ENCODE peak calls at places on chromosomes 2 and 18, in seven cellular contexts. R is prostate gland, D is psoas muscle, G is Peyer's patch, Q is tibial artery, V is hepatocyte, F is adrenal gland. N is an unnamed sample.

GRCh38 chr2:23289671-23290070 is 95.3 kb upstream of the KLHL29 start:
- DNase-seq in R (no peak), D (no peak), F (no peak), Q (no peak), V (no peak), G (no peak), N (no peak)

GRCh38 chr2:233917146-233917545 is at the start of gene TRPM8:
- DNase-seq in G (no peak), Q (no peak), F (no peak), R (no peak), V (no peak), D (no peak), N (no peak)

GRCh38 chr18:7657050-7657449 is 89.9 kb downstream of the PTPRM start:
- DNase-seq in G (no peak), Q (no peak), D (no peak), F (peak), R (no peak), V (no peak), N (no peak)

GRCh38 chr18:49406863-49407262 is 53.6 kb downstream of the DYM start:
- DNase-seq in Q (no peak), V (no peak), D (no peak), G (no peak), F (no peak), R (no peak), N (no peak)

GRCh38 chr2:98548920-98549818 is 59.1 kb downstream of the COA5 start:
- DNase-seq in F (no peak), G (no peak), R (no peak), D (no peak), Q (peak), V (no peak), N (peak)

GRCh38 chr18:62788891-62789290 is 73.5 kb downstream of the PHLPP1 start:
- DNase-seq in D (no peak), Q (no peak), F (no peak), R (peak), G (no peak), V (peak), N (peak)

GRCh38 chr18:49697757-49698595 is 115.4 kb downstream of the ACAA2 start:
- DNase-seq in R (no peak), V (no peak), D (peak), Q (no peak), G (no peak), F (no peak), N (no peak)

GRCh38 chr2:37000273-37000780 is 34.0 kb upstream of the STRN start:
- DNase-seq in G (no peak), D (no peak), F (no peak), Q (no peak), V (peak), R (no peak), N (no peak)

GRCh38 chr2:128437181-128437520 is 118.5 kb upstream of the HS6ST1 start:
- DNase-seq in D (no peak), V (no peak), R (no peak), F (no peak), G (peak), Q (peak), N (no peak)

GRCh38 chr2:73020306-73020656 is 51.2 kb downstream of the SFXN5 start:
- DNase-seq in R (no peak), G (no peak), V (no peak), F (no peak), Q (no peak), D (no peak), N (no peak)

GRCh38 chr2:45170191-45170975 is 161.1 kb upstream of the SIX2 start:
- DNase-seq in F (no peak), R (no peak), G (no peak), V (no peak), D (no peak), Q (no peak), N (no peak)

GRCh38 chr2:217074576-217075224 is 214.8 kb upstream of the TNP1 start:
- DNase-seq in Q (no peak), R (no peak), D (no peak), V (no peak), G (no peak), F (no peak), N (no peak)

GRCh38 chr2:199455533-199456382 is 2.0 kb downstream of the SATB2 start:
- DNase-seq in R (no peak), G (peak), D (peak), F (peak), Q (no peak), V (peak), N (peak)

GRCh38 chr2:45168731-45169338 is 159.6 kb upstream of the SIX2 start:
- DNase-seq in D (peak), F (no peak), G (no peak), Q (no peak), V (no peak), R (no peak), N (no peak)

GRCh38 chr18:58496937-58497336 is 132.0 kb downstream of the ALPK2 start:
- DNase-seq in G (no peak), R (no peak), D (no peak), V (no peak), F (no peak), Q (no peak), N (no peak)

GRCh38 chr18:42052137-42052708 is 97.2 kb downstream of the PIK3C3 start:
- DNase-seq in D (no peak), R (no peak), F (no peak), Q (no peak), V (peak), G (no peak), N (no peak)

GRCh38 chr18:9433616-9434239 is 41.6 kb upstream of the RALBP1 start:
- DNase-seq in V (no peak), G (no peak), F (no peak), D (no peak), Q (no peak), R (no peak), N (no peak)

GRCh38 chr2:54561795-54562592 is 105.9 kb downstream of the SPTBN1 start:
- DNase-seq in F (no peak), V (no peak), R (no peak), D (no peak), G (no peak), Q (no peak), N (no peak)

GRCh38 chr2:54558976-54559410 is 102.9 kb downstream of the SPTBN1 start:
- DNase-seq in D (no peak), R (no peak), Q (no peak), F (no peak), V (no peak), G (no peak), N (no peak)

GRCh38 chr2:54559593-54560145 is 103.5 kb downstream of the SPTBN1 start:
- DNase-seq in R (peak), G (no peak), F (peak), D (no peak), Q (peak), V (peak), N (no peak)

GRCh38 chr2:54561010-54561409 is 104.9 kb downstream of the SPTBN1 start:
- DNase-seq in Q (no peak), G (no peak), V (no peak), F (no peak), D (no peak), R (no peak), N (no peak)

GRCh38 chr2:54560146-54560881 is 104.2 kb downstream of the SPTBN1 start:
- DNase-seq in F (peak), V (peak), Q (peak), G (no peak), D (peak), R (peak), N (peak)
- H3K27ac ChIP-seq in F (peak), V (peak), Q (peak), G (peak), D (peak), R (peak), N (peak)

GRCh38 chr2:86370579-86370978 is 33.2 kb upstream of the REEP1 start:
- DNase-seq in V (no peak), G (no peak), F (no peak), D (no peak), R (no peak), Q (no peak), N (no peak)
- TF ChIP-seq CTCF in V (no peak), G (no peak), F (no peak), D (no peak), R (no peak), Q (no peak), N (no peak)

DNA sequence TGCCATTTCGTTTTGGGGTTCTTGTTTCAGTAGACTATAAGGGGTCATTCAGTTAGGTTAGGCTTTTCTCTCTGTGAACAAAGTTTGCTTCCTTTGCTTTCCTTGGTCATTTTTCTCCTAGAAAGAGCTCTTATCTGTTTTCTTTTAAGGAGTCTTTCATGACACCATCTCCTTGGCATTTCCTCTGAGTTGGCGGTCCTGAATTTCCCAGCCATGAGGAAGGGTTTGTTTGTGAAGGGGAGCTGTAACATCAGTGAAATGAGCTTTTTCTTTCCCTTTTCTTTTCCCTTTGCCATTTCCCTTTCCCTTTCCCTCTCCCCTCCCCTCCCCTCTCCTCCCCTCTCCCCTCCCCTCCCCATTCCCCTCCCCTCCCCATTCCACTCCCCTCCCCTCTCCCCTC is 61.7 kb downstream of the MAP4K4 start:
- DNase-seq in Q (peak), V (peak), D (no peak), R (no peak), F (no peak), G (no peak), N (no peak)
- H3K4me3 ChIP-seq in Q (no peak), V (no peak), D (no peak), R (no peak), F (no peak), G (no peak), N (no peak)

DNA sequence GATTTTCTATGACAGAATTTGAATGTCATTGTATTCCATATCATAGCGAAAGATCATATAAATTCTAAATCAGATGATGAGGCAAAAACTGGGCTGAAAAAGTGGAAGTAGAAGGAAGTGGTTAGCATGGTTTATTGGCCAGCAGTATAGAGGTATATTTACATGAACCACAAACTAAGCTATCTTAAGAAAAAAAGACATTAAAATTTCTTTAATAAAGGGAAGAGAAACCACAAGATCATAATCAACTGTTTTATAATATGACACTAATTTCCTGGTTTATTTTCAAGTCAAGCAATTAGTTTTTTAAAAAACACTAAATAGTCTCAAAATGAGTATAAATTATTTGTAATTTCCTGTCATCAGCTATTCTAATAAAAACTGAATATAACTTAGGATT is 123.2 kb upstream of the LRP1B start:
- DNase-seq in F (no peak), V (no peak), R (no peak), D (no peak), Q (no peak), G (no peak), N (no peak)
- H3K27ac ChIP-seq in F (no peak), V (no peak), R (no peak), D (no peak), Q (no peak), G (no peak), N (no peak)

DNA sequence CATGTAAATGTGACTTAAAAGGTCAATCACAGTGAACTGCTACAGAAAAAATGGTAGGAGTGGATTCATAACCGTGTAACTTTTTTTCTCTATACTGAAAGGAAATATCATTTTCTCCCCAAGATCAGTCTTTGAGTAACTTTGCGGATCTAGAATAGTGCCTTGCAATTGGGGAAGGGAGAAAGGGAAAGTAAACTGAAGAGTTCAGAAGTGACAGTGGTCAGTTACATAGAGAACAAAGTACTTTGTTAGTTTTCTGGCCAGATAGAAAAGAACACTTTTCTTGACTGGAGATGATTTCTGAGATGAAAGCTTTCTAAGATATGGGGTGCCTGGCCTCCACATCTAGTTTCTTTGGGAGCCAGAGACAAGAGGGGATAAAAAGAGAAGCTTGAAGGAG is 26.6 kb downstream of the PARD3B start:
- DNase-seq in D (no peak), V (no peak), R (no peak), Q (no peak), F (no peak), G (no peak), N (no peak)
- TF ChIP-seq CTCF in D (no peak), V (no peak), R (no peak), Q (no peak), F (no peak), G (no peak), N (no peak)

GRCh38 chr2:15593327-15593705 is 1.6 kb downstream of the DDX1 start:
- DNase-seq in F (no peak), R (no peak), D (no peak), Q (no peak), V (no peak), G (no peak), N (no peak)
- H3K4me3 ChIP-seq in F (no peak), R (no peak), D (peak), Q (peak), V (peak), G (peak), N (no peak)

DNA sequence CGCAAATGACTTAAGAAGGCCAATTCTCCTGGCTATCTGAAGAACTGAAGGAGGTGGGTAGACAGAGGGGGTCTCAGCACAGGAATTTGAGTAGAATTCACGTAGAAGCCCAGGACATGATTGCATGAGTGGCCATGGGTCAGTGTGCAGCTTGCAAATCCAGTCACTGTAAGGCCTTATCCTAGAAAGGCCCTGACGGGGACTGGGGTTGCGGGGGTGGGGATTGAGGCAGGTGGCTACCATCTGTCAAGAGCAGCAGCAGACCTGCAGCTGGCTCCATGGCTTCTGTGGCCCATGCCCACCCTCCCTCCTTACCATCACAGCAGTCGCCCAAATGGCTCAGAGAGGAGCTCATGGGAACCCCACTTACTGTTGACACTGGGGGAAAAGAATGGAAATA is 34.6 kb upstream of the SLC14A1 start:
- DNase-seq in R (no peak), V (no peak), G (no peak), D (no peak), Q (no peak), F (no peak), N (no peak)
- H3K27ac ChIP-seq in R (no peak), V (no peak), G (no peak), D (no peak), Q (no peak), F (no peak), N (no peak)